ENCODE peak calls at places on chromosome 9, in nine cellular contexts. One of them, this sample, is unnamed.

GRCh38 chr9:110021891-110022290 is 186.1 kb downstream of the C9orf152 start:
- DNase-seq in midbrain: peak
- DNase-seq in lung microvascular endothelial cell: no peak
- DNase-seq in COR-L47: no peak
- DNase-seq in astrocyte: no peak
- DNase-seq in AG09319: no peak
- DNase-seq in upper lobe of right lung: no peak
- DNase-seq in T-helper 2 cell: no peak
- DNase-seq in activated T-cell treated with anti-CD3 and anti-CD28 coated beads, Interleukin-2, amount 50 U/mL, for 72 hours: no peak
- DNase-seq in this sample: no peak

GRCh38 chr9:132768932-132769894 is 98.9 kb downstream of the GTF3C4 start:
- DNase-seq in midbrain: peak
- DNase-seq in lung microvascular endothelial cell: peak
- DNase-seq in COR-L47: peak
- DNase-seq in astrocyte: peak
- DNase-seq in AG09319: no peak
- DNase-seq in upper lobe of right lung: peak
- DNase-seq in T-helper 2 cell: peak
- DNase-seq in activated T-cell treated with anti-CD3 and anti-CD28 coated beads, Interleukin-2, amount 50 U/mL, for 72 hours: peak
- DNase-seq in this sample: peak

GRCh38 chr9:32486839-32487562 is 39.0 kb downstream of the RIGI start:
- DNase-seq in midbrain: no peak
- DNase-seq in lung microvascular endothelial cell: no peak
- DNase-seq in COR-L47: no peak
- DNase-seq in astrocyte: peak
- DNase-seq in AG09319: no peak
- DNase-seq in upper lobe of right lung: no peak
- DNase-seq in T-helper 2 cell: no peak
- DNase-seq in activated T-cell treated with anti-CD3 and anti-CD28 coated beads, Interleukin-2, amount 50 U/mL, for 72 hours: no peak
- DNase-seq in this sample: no peak

GRCh38 chr9:69925452-69925851 is 104.8 kb downstream of the CFAP95 start:
- DNase-seq in midbrain: no peak
- DNase-seq in lung microvascular endothelial cell: no peak
- DNase-seq in COR-L47: no peak
- DNase-seq in astrocyte: no peak
- DNase-seq in AG09319: no peak
- DNase-seq in upper lobe of right lung: no peak
- DNase-seq in T-helper 2 cell: no peak
- DNase-seq in activated T-cell treated with anti-CD3 and anti-CD28 coated beads, Interleukin-2, amount 50 U/mL, for 72 hours: no peak
- DNase-seq in this sample: no peak

GRCh38 chr9:70835323-70835722 is 286.1 kb downstream of the TRPM3 start:
- DNase-seq in midbrain: no peak
- DNase-seq in lung microvascular endothelial cell: peak
- DNase-seq in COR-L47: no peak
- DNase-seq in astrocyte: no peak
- DNase-seq in AG09319: no peak
- DNase-seq in upper lobe of right lung: no peak
- DNase-seq in T-helper 2 cell: no peak
- DNase-seq in activated T-cell treated with anti-CD3 and anti-CD28 coated beads, Interleukin-2, amount 50 U/mL, for 72 hours: no peak
- DNase-seq in this sample: no peak

GRCh38 chr9:93061260-93061751 is 2.8 kb downstream of the SUSD3 start:
- DNase-seq in midbrain: no peak
- DNase-seq in lung microvascular endothelial cell: no peak
- DNase-seq in COR-L47: no peak
- DNase-seq in astrocyte: no peak
- DNase-seq in AG09319: no peak
- DNase-seq in upper lobe of right lung: no peak
- DNase-seq in T-helper 2 cell: no peak
- DNase-seq in activated T-cell treated with anti-CD3 and anti-CD28 coated beads, Interleukin-2, amount 50 U/mL, for 72 hours: no peak
- DNase-seq in this sample: peak

GRCh38 chr9:37167456-37167855 is 47.1 kb downstream of the ZCCHC7 start:
- DNase-seq in midbrain: no peak
- DNase-seq in lung microvascular endothelial cell: no peak
- DNase-seq in COR-L47: no peak
- DNase-seq in astrocyte: no peak
- DNase-seq in AG09319: no peak
- DNase-seq in upper lobe of right lung: no peak
- DNase-seq in T-helper 2 cell: no peak
- DNase-seq in activated T-cell treated with anti-CD3 and anti-CD28 coated beads, Interleukin-2, amount 50 U/mL, for 72 hours: no peak
- DNase-seq in this sample: no peak

GRCh38 chr9:93207326-93207814 is 23.4 kb downstream of the WNK2 start:
- DNase-seq in midbrain: peak
- DNase-seq in lung microvascular endothelial cell: peak
- DNase-seq in COR-L47: peak
- DNase-seq in astrocyte: peak
- DNase-seq in AG09319: peak
- DNase-seq in upper lobe of right lung: no peak
- DNase-seq in T-helper 2 cell: no peak
- DNase-seq in activated T-cell treated with anti-CD3 and anti-CD28 coated beads, Interleukin-2, amount 50 U/mL, for 72 hours: no peak
- DNase-seq in this sample: peak

GRCh38 chr9:134405527-134405926 is 79.3 kb downstream of the RXRA start:
- DNase-seq in midbrain: no peak
- DNase-seq in lung microvascular endothelial cell: no peak
- DNase-seq in COR-L47: no peak
- DNase-seq in astrocyte: no peak
- DNase-seq in AG09319: no peak
- DNase-seq in upper lobe of right lung: no peak
- DNase-seq in T-helper 2 cell: no peak
- DNase-seq in activated T-cell treated with anti-CD3 and anti-CD28 coated beads, Interleukin-2, amount 50 U/mL, for 72 hours: no peak
- DNase-seq in this sample: no peak

GRCh38 chr9:107768224-107768623 is 278.7 kb upstream of the KLF4 start:
- DNase-seq in midbrain: no peak
- DNase-seq in lung microvascular endothelial cell: peak
- DNase-seq in COR-L47: no peak
- DNase-seq in astrocyte: no peak
- DNase-seq in AG09319: no peak
- DNase-seq in upper lobe of right lung: no peak
- DNase-seq in T-helper 2 cell: no peak
- DNase-seq in activated T-cell treated with anti-CD3 and anti-CD28 coated beads, Interleukin-2, amount 50 U/mL, for 72 hours: no peak
- DNase-seq in this sample: no peak

GRCh38 chr9:88441301-88442007 is 53.2 kb downstream of the SPIN1 start:
- DNase-seq in midbrain: no peak
- DNase-seq in lung microvascular endothelial cell: no peak
- DNase-seq in COR-L47: no peak
- DNase-seq in astrocyte: no peak
- DNase-seq in AG09319: no peak
- DNase-seq in upper lobe of right lung: no peak
- DNase-seq in T-helper 2 cell: no peak
- DNase-seq in activated T-cell treated with anti-CD3 and anti-CD28 coated beads, Interleukin-2, amount 50 U/mL, for 72 hours: no peak
- DNase-seq in this sample: no peak

GRCh38 chr9:35726876-35727438 is 5.0 kb downstream of the TLN1 start:
- DNase-seq in midbrain: no peak
- DNase-seq in lung microvascular endothelial cell: peak
- DNase-seq in COR-L47: no peak
- DNase-seq in astrocyte: peak
- DNase-seq in AG09319: no peak
- DNase-seq in upper lobe of right lung: peak
- DNase-seq in T-helper 2 cell: no peak
- DNase-seq in activated T-cell treated with anti-CD3 and anti-CD28 coated beads, Interleukin-2, amount 50 U/mL, for 72 hours: peak
- DNase-seq in this sample: no peak

GRCh38 chr9:69620731-69621130 is 51.4 kb downstream of the APBA1 start:
- DNase-seq in midbrain: no peak
- DNase-seq in lung microvascular endothelial cell: no peak
- DNase-seq in COR-L47: no peak
- DNase-seq in astrocyte: no peak
- DNase-seq in AG09319: no peak
- DNase-seq in upper lobe of right lung: no peak
- DNase-seq in T-helper 2 cell: no peak
- DNase-seq in activated T-cell treated with anti-CD3 and anti-CD28 coated beads, Interleukin-2, amount 50 U/mL, for 72 hours: no peak
- DNase-seq in this sample: no peak

GRCh38 chr9:95874989-95875304 is 544 bp upstream of the ERCC6L2 start:
- DNase-seq in midbrain: peak
- DNase-seq in lung microvascular endothelial cell: peak
- DNase-seq in COR-L47: no peak
- DNase-seq in astrocyte: no peak
- DNase-seq in AG09319: no peak
- DNase-seq in upper lobe of right lung: peak
- DNase-seq in T-helper 2 cell: peak
- DNase-seq in activated T-cell treated with anti-CD3 and anti-CD28 coated beads, Interleukin-2, amount 50 U/mL, for 72 hours: peak
- DNase-seq in this sample: peak

GRCh38 chr9:131500939-131501541 is 1.7 kb upstream of the POMT1 start:
- DNase-seq in midbrain: no peak
- DNase-seq in lung microvascular endothelial cell: no peak
- DNase-seq in COR-L47: no peak
- DNase-seq in astrocyte: peak
- DNase-seq in AG09319: no peak
- DNase-seq in upper lobe of right lung: no peak
- DNase-seq in T-helper 2 cell: peak
- DNase-seq in activated T-cell treated with anti-CD3 and anti-CD28 coated beads, Interleukin-2, amount 50 U/mL, for 72 hours: peak
- DNase-seq in this sample: no peak

GRCh38 chr9:111301195-111301594 is 28.8 kb downstream of the OR2K2 start:
- DNase-seq in midbrain: no peak
- DNase-seq in lung microvascular endothelial cell: peak
- DNase-seq in COR-L47: no peak
- DNase-seq in astrocyte: peak
- DNase-seq in AG09319: peak
- DNase-seq in upper lobe of right lung: no peak
- DNase-seq in T-helper 2 cell: no peak
- DNase-seq in activated T-cell treated with anti-CD3 and anti-CD28 coated beads, Interleukin-2, amount 50 U/mL, for 72 hours: no peak
- DNase-seq in this sample: no peak

GRCh38 chr9:28688172-28688571 is 1114.9 kb upstream of the C9orf72 start:
- DNase-seq in midbrain: no peak
- DNase-seq in lung microvascular endothelial cell: no peak
- DNase-seq in COR-L47: no peak
- DNase-seq in astrocyte: no peak
- DNase-seq in AG09319: no peak
- DNase-seq in upper lobe of right lung: no peak
- DNase-seq in T-helper 2 cell: no peak
- DNase-seq in activated T-cell treated with anti-CD3 and anti-CD28 coated beads, Interleukin-2, amount 50 U/mL, for 72 hours: no peak
- DNase-seq in this sample: no peak

GRCh38 chr9:115966660-115967059 is 186.9 kb upstream of the PAPPA start:
- DNase-seq in midbrain: no peak
- DNase-seq in lung microvascular endothelial cell: no peak
- DNase-seq in COR-L47: no peak
- DNase-seq in astrocyte: no peak
- DNase-seq in AG09319: no peak
- DNase-seq in upper lobe of right lung: no peak
- DNase-seq in T-helper 2 cell: no peak
- DNase-seq in activated T-cell treated with anti-CD3 and anti-CD28 coated beads, Interleukin-2, amount 50 U/mL, for 72 hours: no peak
- DNase-seq in this sample: no peak

GRCh38 chr9:83062653-83063527 is at the start of gene RASEF:
- DNase-seq in midbrain: no peak
- DNase-seq in lung microvascular endothelial cell: peak
- DNase-seq in COR-L47: peak
- DNase-seq in astrocyte: peak
- DNase-seq in AG09319: no peak
- DNase-seq in upper lobe of right lung: peak
- DNase-seq in T-helper 2 cell: no peak
- DNase-seq in activated T-cell treated with anti-CD3 and anti-CD28 coated beads, Interleukin-2, amount 50 U/mL, for 72 hours: no peak
- DNase-seq in this sample: no peak

GRCh38 chr9:6758418-6759113 is 793 bp downstream of the KDM4C start:
- DNase-seq in midbrain: peak
- DNase-seq in lung microvascular endothelial cell: peak
- DNase-seq in COR-L47: peak
- DNase-seq in astrocyte: no peak
- DNase-seq in AG09319: peak
- DNase-seq in upper lobe of right lung: peak
- DNase-seq in T-helper 2 cell: peak
- DNase-seq in activated T-cell treated with anti-CD3 and anti-CD28 coated beads, Interleukin-2, amount 50 U/mL, for 72 hours: peak
- DNase-seq in this sample: peak

This sample was measured in ovary.